ENCODE peak calls at places on chromosomes 16 and 17, in ten cellular contexts. I, X, Y, L, W, B, S, Q, V and T are unnamed samples.

GRCh38 chr16:9258423-9259051 is 167.1 kb downstream of the HAPSTR1 start:
- DNase-seq in I (peak; percentile 70), X (peak; percentile 41), Y (peak; percentile 32), L (peak; percentile 17), W (no peak), B (no peak), S (no peak), Q (peak; percentile 36), V (peak; percentile 70), T (no peak)

GRCh38 chr16:86884256-86884655 is 305.9 kb downstream of the FOXL1 start:
- DNase-seq in I (no peak), X (no peak), Y (no peak), L (no peak), W (no peak), B (no peak), S (no peak), Q (no peak), V (no peak), T (no peak)

GRCh38 chr17:44362479-44362963 is 1.1 kb downstream of the FAM171A2 start:
- DNase-seq in I (no peak), X (no peak), Y (no peak), L (no peak), W (no peak), B (no peak), S (no peak), Q (no peak), V (no peak), T (no peak)

GRCh38 chr17:68035131-68035522 is 408 bp upstream of the KPNA2 start:
- DNase-seq in I (peak; percentile 97), X (peak; percentile 73), Y (peak; percentile 94), L (peak; percentile 91), W (peak; percentile 94), B (peak; percentile 89), S (peak; percentile 85), Q (peak; percentile 83), V (peak; percentile 98), T (peak; percentile 92)

GRCh38 chr17:80724723-80725388 is 180.2 kb downstream of the RPTOR start:
- DNase-seq in I (no peak), X (no peak), Y (no peak), L (peak; percentile 81), W (no peak), B (peak; percentile 48), S (no peak), Q (no peak), V (no peak), T (no peak)

GRCh38 chr17:63277629-63278028 is 168.5 kb downstream of the CYB561 start:
- DNase-seq in I (no peak), X (no peak), Y (no peak), L (no peak), W (no peak), B (no peak), S (no peak), Q (no peak), V (no peak), T (no peak)

GRCh38 chr17:42518755-42519545 is 17.1 kb upstream of the NAGLU start:
- DNase-seq in I (no peak), X (no peak), Y (no peak), L (peak; percentile 24), W (peak; percentile 69), B (peak; percentile 72), S (no peak), Q (no peak), V (no peak), T (no peak)

GRCh38 chr16:85328665-85329058 is 216.4 kb upstream of the CIBAR2 start:
- DNase-seq in I (peak; percentile 60), X (no peak), Y (no peak), L (no peak), W (no peak), B (peak; percentile 29), S (no peak), Q (peak; percentile 65), V (no peak), T (no peak)

GRCh38 chr17:57092171-57092570 is 7.1 kb downstream of the AKAP1 start:
- DNase-seq in I (no peak), X (no peak), Y (peak; percentile 75), L (peak; percentile 38), W (no peak), B (no peak), S (no peak), Q (no peak), V (peak; percentile 11), T (no peak)

GRCh38 chr17:74566132-74566753 is 1.1 kb downstream of the CD300H start:
- DNase-seq in I (peak; percentile 61), X (no peak), Y (peak; percentile 60), L (no peak), W (peak; percentile 28), B (no peak), S (no peak), Q (peak; percentile 43), V (peak; percentile 63), T (no peak)

GRCh38 chr16:67934306-67935095 is 2.1 kb downstream of the PSMB10 start:
- DNase-seq in I (no peak), X (no peak), Y (no peak), L (no peak), W (no peak), B (peak; percentile 46), S (no peak), Q (no peak), V (no peak), T (no peak)

GRCh38 chr16:73066927-73067670 is 19.2 kb upstream of the ZFHX3 start:
- DNase-seq in I (no peak), X (no peak), Y (peak; percentile 56), L (peak; percentile 72), W (no peak), B (no peak), S (no peak), Q (no peak), V (no peak), T (no peak)

GRCh38 chr17:5584971-5585794 is 874 bp upstream of the NLRP1 start:
- DNase-seq in I (no peak), X (no peak), Y (no peak), L (no peak), W (no peak), B (no peak), S (no peak), Q (no peak), V (no peak), T (no peak)

GRCh38 chr16:61007694-61008093 is 1028.5 kb downstream of the CDH8 start:
- DNase-seq in I (no peak), X (no peak), Y (no peak), L (no peak), W (no peak), B (no peak), S (no peak), Q (no peak), V (no peak), T (no peak)
- TF ChIP-seq CTCF in I (no peak), X (no peak), Y (no peak), L (no peak), W (no peak), B (no peak), S (no peak), Q (no peak), V (no peak), T (no peak)

DNA sequence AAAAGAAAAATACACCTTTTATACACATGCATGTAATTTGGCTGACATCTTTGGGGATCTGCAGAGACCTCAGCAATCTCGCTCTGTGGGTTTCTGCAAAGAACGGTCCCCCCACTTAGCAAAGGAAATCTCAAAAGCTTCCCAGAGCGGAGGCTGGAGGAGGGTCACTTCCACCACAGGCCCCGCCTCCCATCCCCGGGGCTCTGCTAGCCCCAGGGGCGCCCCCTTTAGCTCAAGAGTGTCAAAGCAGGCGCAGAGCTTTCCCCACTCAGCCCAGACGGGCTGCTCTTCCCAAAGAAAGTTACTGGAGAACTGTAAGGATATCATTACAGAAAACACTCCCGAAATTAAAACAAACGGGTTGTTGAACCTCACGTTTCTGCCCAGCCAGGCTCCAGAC is 11.4 kb downstream of the SLC13A5 start:
- DNase-seq in I (peak; percentile 72), X (peak; percentile 34), Y (peak; percentile 8), L (peak; percentile 11), W (no peak), B (no peak), S (no peak), Q (peak; percentile 58), V (peak; percentile 53), T (no peak)
- TF ChIP-seq CTCF in I (peak; percentile 44), X (peak; percentile 54), Y (no peak), L (peak; percentile 63), W (no peak), B (no peak), S (peak; percentile 27), Q (peak; percentile 50), V (peak; percentile 72), T (peak; percentile 68)

DNA sequence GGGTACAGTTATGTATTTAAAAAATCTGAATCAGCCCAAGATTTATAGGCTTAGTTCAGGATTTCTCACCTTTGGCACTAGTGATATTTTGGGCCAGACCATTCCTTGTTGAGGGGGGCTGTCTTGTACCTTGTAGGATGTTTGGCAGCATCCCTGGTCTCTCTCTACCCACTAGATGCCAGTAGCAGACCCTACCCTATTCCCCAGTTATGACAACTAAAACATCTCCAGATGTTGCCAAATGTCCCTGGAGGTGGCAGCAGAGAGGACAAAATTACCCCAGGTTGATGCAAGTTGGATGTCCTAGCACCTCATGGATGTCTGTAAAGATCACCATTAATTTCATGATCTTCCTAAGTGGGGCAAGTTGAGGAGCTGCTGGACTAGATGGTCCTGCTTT is 45.8 kb downstream of the SYT17 start:
- DNase-seq in I (no peak), X (no peak), Y (no peak), L (no peak), W (no peak), B (no peak), S (no peak), Q (no peak), V (peak; percentile 52), T (no peak)
- TF ChIP-seq CTCF in I (no peak), X (no peak), Y (no peak), L (no peak), W (no peak), B (no peak), S (no peak), Q (no peak), V (peak; percentile 69), T (peak; percentile 28)

DNA sequence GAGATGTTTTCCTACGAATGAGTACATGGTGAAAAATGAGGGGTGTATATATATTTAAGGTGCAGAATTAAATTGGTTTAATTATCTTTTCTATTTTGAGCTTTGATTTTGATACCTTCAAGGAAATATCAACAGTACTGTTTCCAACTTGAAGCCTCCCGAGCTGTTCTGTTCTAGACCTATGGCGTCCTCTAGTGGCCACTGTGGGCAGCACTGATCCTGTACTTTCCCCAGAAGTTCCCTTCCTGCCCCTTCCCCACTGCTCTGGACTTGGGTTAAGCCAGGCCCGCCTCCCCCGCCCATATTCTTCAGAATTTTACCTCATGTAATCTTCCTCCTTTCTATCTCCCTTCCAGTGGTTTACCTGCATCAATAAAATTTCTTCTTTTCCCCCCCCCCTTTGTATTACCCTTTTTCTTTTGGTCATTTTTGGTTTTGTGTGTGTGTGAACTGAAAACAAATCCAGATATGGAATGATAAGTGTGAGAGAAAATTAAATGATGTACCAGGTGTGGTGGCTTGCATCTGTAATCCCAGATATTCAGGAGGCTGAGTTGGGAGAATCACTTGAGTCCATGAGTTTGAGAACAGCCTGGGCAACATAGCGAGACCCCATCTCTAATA is 1643.5 kb downstream of the TP53TG3F start:
- DNase-seq in I (no peak), X (no peak), Y (no peak), L (no peak), W (no peak), B (no peak), S (no peak), Q (no peak), V (peak; percentile 3), T (no peak)
- TF ChIP-seq CTCF in I (no peak), X (no peak), Y (no peak), L (peak; percentile 34), W (no peak), B (no peak), S (no peak), Q (no peak), V (peak; percentile 65), T (no peak)